ENCODE peak calls at places on chromosomes 3 and 15, in six cellular contexts. N is IMR-90, D is neuronal stem cell, H is mesenchymal stem cell, K is H1, F is trophoblast cell. Q is an unnamed sample.

GRCh38 chr3:152071924-152072323 is 196.8 kb upstream of the MBNL1 start:
- DNase-seq in N (peak; percentile 70), D (no peak), H (peak; percentile 54), K (no peak), F (peak; percentile 4), Q (peak; percentile 68)

GRCh38 chr15:91874992-91875651 is 21.6 kb downstream of the SLCO3A1 start:
- DNase-seq in N (no peak), D (no peak), H (no peak), K (no peak), F (no peak), Q (peak; percentile 49)

GRCh38 chr3:72901840-72902239 is 14.0 kb downstream of the GXYLT2 start:
- DNase-seq in N (no peak), D (no peak), H (no peak), K (no peak), F (no peak), Q (no peak)

GRCh38 chr15:80468776-80469175 is 64.6 kb downstream of the ARNT2 start:
- DNase-seq in N (no peak), D (no peak), H (no peak), K (no peak), F (no peak), Q (no peak)

GRCh38 chr3:6861331-6861988 is 545 bp downstream of the GRM7 start:
- DNase-seq in N (no peak), D (peak; percentile 45), H (no peak), K (peak; percentile 79), F (no peak), Q (peak; percentile 57)

GRCh38 chr3:101725192-101725889 is 927 bp downstream of the CEP97 start:
- DNase-seq in N (peak; percentile 5), D (peak; percentile 4), H (peak; percentile 34), K (peak; percentile 55), F (no peak), Q (peak; percentile 44)

GRCh38 chr3:149142647-149143046 is 13.2 kb downstream of the HPS3 start:
- DNase-seq in N (no peak), D (no peak), H (no peak), K (no peak), F (no peak), Q (no peak)

GRCh38 chr15:45314960-45315359 is 62.9 kb downstream of the SLC28A2 start:
- DNase-seq in N (peak; percentile 11), D (no peak), H (peak; percentile 15), K (no peak), F (peak; percentile 45), Q (peak; percentile 80)

GRCh38 chr15:79923068-79923514 is 26.3 kb upstream of the MTHFS start:
- DNase-seq in N (peak; percentile 39), D (peak; percentile 39), H (peak; percentile 69), K (peak; percentile 68), F (peak; percentile 18), Q (peak; percentile 77)

GRCh38 chr15:48447058-48447457 is 115.8 kb downstream of the DUT start:
- DNase-seq in N (no peak), D (no peak), H (no peak), K (no peak), F (no peak), Q (no peak)

GRCh38 chr3:66419053-66419440 is 81.8 kb downstream of the LRIG1 start:
- DNase-seq in N (no peak), D (no peak), H (no peak), K (no peak), F (no peak), Q (no peak)

GRCh38 chr3:124292329-124292728 is 300.4 kb upstream of the ROPN1 start:
- DNase-seq in N (no peak), D (no peak), H (no peak), K (no peak), F (no peak), Q (no peak)

GRCh38 chr3:128736598-128736997 is 10.6 kb downstream of the RAB7A start:
- DNase-seq in N (peak; percentile 64), D (no peak), H (peak; percentile 31), K (no peak), F (no peak), Q (no peak)

GRCh38 chr15:33234019-33234418 is 39.5 kb upstream of the FMN1 start:
- DNase-seq in N (peak; percentile 45), D (peak; percentile 31), H (peak; percentile 60), K (no peak), F (peak; percentile 27), Q (peak; percentile 74)

GRCh38 chr15:97750071-97750470 is 210.4 kb upstream of the ARRDC4 start:
- DNase-seq in N (no peak), D (no peak), H (no peak), K (no peak), F (no peak), Q (no peak)

GRCh38 chr15:89760303-89761008 is 9.4 kb upstream of the MESP1 start:
- DNase-seq in N (peak; percentile 57), D (peak; percentile 80), H (peak; percentile 71), K (peak; percentile 99), F (peak; percentile 55), Q (peak; percentile 96)

GRCh38 chr3:129184396-129184656 is 630 bp upstream of the CNBP start:
- DNase-seq in N (no peak), D (no peak), H (no peak), K (no peak), F (no peak), Q (no peak)

GRCh38 chr3:55622116-55622515 is 135.0 kb upstream of the WNT5A start:
- DNase-seq in N (peak; percentile 71), D (no peak), H (peak; percentile 73), K (no peak), F (no peak), Q (no peak)

GRCh38 chr3:57818772-57819171 is 62.7 kb downstream of the SLMAP start:
- DNase-seq in N (no peak), D (no peak), H (no peak), K (no peak), F (no peak), Q (no peak)

GRCh38 chr3:76352069-76352847 is 566.9 kb upstream of the ZNF717 start:
- DNase-seq in N (peak; percentile 7), D (no peak), H (peak; percentile 28), K (no peak), F (no peak), Q (no peak)

GRCh38 chr3:121667333-121667732 is 6.6 kb upstream of the HCLS1 start:
- DNase-seq in N (no peak), D (no peak), H (no peak), K (no peak), F (no peak), Q (no peak)

GRCh38 chr3:191528589-191528988 is 67.6 kb downstream of the PYDC2 start:
- DNase-seq in N (no peak), D (no peak), H (no peak), K (no peak), F (no peak), Q (no peak)

GRCh38 chr3:126287536-126288181 is 69.5 kb downstream of the KLF15 start:
- DNase-seq in N (peak; percentile 28), D (peak; percentile 58), H (peak; percentile 52), K (peak; percentile 81), F (peak; percentile 18), Q (peak; percentile 79)

GRCh38 chr3:28726840-28727239 is 378.2 kb upstream of the AZI2 start:
- DNase-seq in N (no peak), D (peak; percentile 23), H (peak; percentile 29), K (peak; percentile 69), F (peak; percentile 40), Q (peak; percentile 86)

GRCh38 chr15:33031324-33031736 is 163.2 kb downstream of the FMN1 start:
- DNase-seq in N (peak; percentile 75), D (no peak), H (no peak), K (no peak), F (no peak), Q (peak; percentile 13)

GRCh38 chr3:134885877-134886621 is 91.0 kb downstream of the EPHB1 start:
- DNase-seq in N (no peak), D (no peak), H (no peak), K (no peak), F (no peak), Q (peak; percentile 56)

GRCh38 chr3:87207500-87207899 is 19.6 kb upstream of the CHMP2B start:
- DNase-seq in N (no peak), D (no peak), H (no peak), K (no peak), F (no peak), Q (no peak)

GRCh38 chr3:107498646-107499045 is 24.1 kb upstream of the BBX start:
- DNase-seq in N (no peak), D (no peak), H (no peak), K (no peak), F (no peak), Q (peak; percentile 16)

GRCh38 chr3:160125188-160125587 is 100.0 kb upstream of the C3orf80 start:
- DNase-seq in N (no peak), D (no peak), H (no peak), K (no peak), F (no peak), Q (no peak)

GRCh38 chr3:172127141-172127540 is 87.8 kb downstream of the FNDC3B start:
- DNase-seq in N (no peak), D (no peak), H (no peak), K (no peak), F (no peak), Q (no peak)

GRCh38 chr3:172125053-172125452 is 85.7 kb downstream of the FNDC3B start:
- DNase-seq in N (no peak), D (no peak), H (peak; percentile 45), K (no peak), F (no peak), Q (peak; percentile 56)

GRCh38 chr3:172126741-172127140 is 87.4 kb downstream of the FNDC3B start:
- DNase-seq in N (no peak), D (no peak), H (peak; percentile 56), K (no peak), F (peak; percentile 74), Q (peak; percentile 87)

GRCh38 chr3:172124271-172124670 is 84.9 kb downstream of the FNDC3B start:
- DNase-seq in N (no peak), D (no peak), H (no peak), K (no peak), F (no peak), Q (peak; percentile 68)

DNA sequence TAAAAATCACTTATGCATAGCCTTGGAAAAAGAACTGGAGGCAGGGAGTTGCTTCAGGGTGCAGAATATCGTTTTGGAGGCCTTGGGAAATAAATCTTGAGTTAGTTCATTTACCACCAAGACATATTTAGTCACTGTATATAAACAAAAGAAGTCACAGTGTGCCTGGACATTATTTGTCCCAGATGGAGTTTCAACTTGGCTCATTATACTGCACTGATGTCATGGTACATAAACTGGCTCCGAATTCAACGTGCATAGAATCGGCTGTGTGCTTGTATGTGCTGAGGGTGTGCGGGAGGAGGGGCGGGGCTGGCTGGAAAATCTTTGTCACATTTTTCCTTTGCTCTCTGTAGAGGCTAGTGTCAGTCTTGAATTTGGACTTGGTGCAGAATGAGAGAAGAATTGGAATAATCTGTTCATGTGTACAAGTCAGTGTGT is 86.6 kb downstream of the FNDC3B start:
- DNase-seq in N (peak; percentile 79), D (no peak), H (peak; percentile 94), K (no peak), F (peak; percentile 33), Q (no peak)
- H2BK120ac ChIP-seq in N (peak overlapping the region; percentile 3), D (no peak overlapping the region), H (no peak overlapping the region), K (no peak overlapping the region), F (no peak overlapping the region), Q (no peak overlapping the region)

GRCh38 chr15:60390931-60391501 is 6.8 kb downstream of the ANXA2 start:
- DNase-seq in N (peak; percentile 83), D (peak; percentile 75), H (peak; percentile 92), K (no peak), F (no peak), Q (peak; percentile 90)
- H3K4me3 ChIP-seq in N (no peak overlapping the region), D (no peak overlapping the region), H (peak overlapping the region; percentile 72), K (no peak overlapping the region), F (no peak overlapping the region), Q (no peak overlapping the region)

GRCh38 chr3:15919971-15920370 is 122.2 kb upstream of the ANKRD28 start:
- DNase-seq in N (no peak), D (no peak), H (no peak), K (no peak), F (no peak), Q (no peak)
- H2BK120ac ChIP-seq in N (no peak overlapping the region), D (no peak overlapping the region), H (no peak overlapping the region), K (no peak overlapping the region), F (no peak overlapping the region), Q (no peak overlapping the region)

GRCh38 chr3:147405552-147406254 is 640 bp downstream of the ZIC4 start:
- DNase-seq in N (no peak), D (no peak), H (no peak), K (peak; percentile 47), F (no peak), Q (no peak)
- H3K4me3 ChIP-seq in N (no peak overlapping the region), D (no peak overlapping the region), H (no peak overlapping the region), K (peak overlapping the region; percentile 40), F (no peak overlapping the region), Q (no peak overlapping the region)